ENCODE peak calls at places on chromosome 6, in five cellular contexts. V is naive thymus-derived CD4-positive, alpha-beta T cell; Y is caudate nucleus; M is aorta; K is heart right ventricle. I is an unnamed sample.

GRCh38 chr6:130913119-130913518 is 85.9 kb downstream of the SMLR1 start:
- DNase-seq in V (peak; percentile 8), Y (no peak), M (no peak), K (no peak), I (no peak)

GRCh38 chr6:26322645-26323482 is 42.1 kb upstream of the BTN3A2 start:
- DNase-seq in V (peak; percentile 79), Y (no peak), M (no peak), K (no peak), I (no peak)

GRCh38 chr6:112439416-112439815 is 92.3 kb downstream of the RFPL4B start:
- DNase-seq in V (no peak), Y (no peak), M (no peak), K (no peak), I (no peak)

GRCh38 chr6:92495246-92495645 is 924.1 kb downstream of the EPHA7 start:
- DNase-seq in V (no peak), Y (no peak), M (no peak), K (no peak), I (no peak)

GRCh38 chr6:145815351-145815772 is 767 bp upstream of the FBXO30 start:
- DNase-seq in V (no peak), Y (no peak), M (no peak), K (no peak), I (no peak)

GRCh38 chr6:36118550-36119107 is 11.7 kb upstream of the MAPK13 start:
- DNase-seq in V (no peak), Y (no peak), M (no peak), K (no peak), I (no peak)

GRCh38 chr6:157571269-157571668 is 190.3 kb downstream of the ZDHHC14 start:
- DNase-seq in V (no peak), Y (no peak), M (no peak), K (no peak), I (no peak)

GRCh38 chr6:85544776-85545175 is 48.9 kb downstream of the SNX14 start:
- DNase-seq in V (no peak), Y (no peak), M (no peak), K (no peak), I (no peak)

GRCh38 chr6:90809035-90809434 is 222.2 kb upstream of the MAP3K7 start:
- DNase-seq in V (no peak), Y (no peak), M (no peak), K (no peak), I (no peak)

GRCh38 chr6:74075323-74075722 is 379.3 kb downstream of the CD109 start:
- DNase-seq in V (no peak), Y (no peak), M (peak; percentile 57), K (peak; percentile 11), I (no peak)

GRCh38 chr6:30926644-30927043 is 5.3 kb downstream of the SFTA2 start:
- DNase-seq in V (no peak), Y (no peak), M (no peak), K (no peak), I (no peak)

GRCh38 chr6:160456214-160456546 is 108.0 kb downstream of the SLC22A3 start:
- DNase-seq in V (no peak), Y (no peak), M (no peak), K (no peak), I (no peak)

DNA sequence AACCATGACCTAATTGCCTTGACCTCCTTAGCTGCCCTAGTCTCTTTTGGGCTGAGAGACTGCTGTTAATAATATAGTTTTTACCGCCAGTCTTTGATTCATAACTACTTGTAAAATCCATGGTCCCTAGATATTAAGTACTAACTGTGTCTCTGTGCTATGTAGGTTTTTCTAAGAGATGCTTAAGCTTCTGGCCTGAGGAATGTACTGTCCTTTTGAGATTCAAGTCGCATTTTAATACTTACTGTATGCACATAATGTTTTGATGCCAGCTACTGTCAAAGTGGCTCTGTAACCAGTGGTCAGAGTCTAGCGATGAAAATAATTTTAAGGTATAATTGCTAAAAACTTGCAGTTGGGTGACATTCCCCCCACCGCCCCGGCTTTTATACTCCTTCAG is 2.1 kb downstream of the AKAP12 start:
- DNase-seq in V (no peak), Y (no peak), M (no peak), K (no peak), I (no peak)
- H3K27ac ChIP-seq in V (no peak overlapping the region), Y (no peak overlapping the region), M (no peak overlapping the region), K (no peak overlapping the region), I (no peak overlapping the region)

GRCh38 chr6:82073484-82073883 is 174.1 kb downstream of the IBTK start:
- DNase-seq in V (no peak), Y (no peak), M (no peak), K (no peak), I (no peak)

GRCh38 chr6:82078286-82078908 is 169.1 kb downstream of the IBTK start:
- DNase-seq in V (no peak), Y (no peak), M (no peak), K (no peak), I (no peak)

GRCh38 chr6:82072771-82073170 is 174.8 kb downstream of the IBTK start:
- DNase-seq in V (no peak), Y (no peak), M (no peak), K (no peak), I (no peak)

GRCh38 chr6:82080767-82081166 is 166.8 kb downstream of the IBTK start:
- DNase-seq in V (no peak), Y (no peak), M (no peak), K (no peak), I (no peak)

DNA sequence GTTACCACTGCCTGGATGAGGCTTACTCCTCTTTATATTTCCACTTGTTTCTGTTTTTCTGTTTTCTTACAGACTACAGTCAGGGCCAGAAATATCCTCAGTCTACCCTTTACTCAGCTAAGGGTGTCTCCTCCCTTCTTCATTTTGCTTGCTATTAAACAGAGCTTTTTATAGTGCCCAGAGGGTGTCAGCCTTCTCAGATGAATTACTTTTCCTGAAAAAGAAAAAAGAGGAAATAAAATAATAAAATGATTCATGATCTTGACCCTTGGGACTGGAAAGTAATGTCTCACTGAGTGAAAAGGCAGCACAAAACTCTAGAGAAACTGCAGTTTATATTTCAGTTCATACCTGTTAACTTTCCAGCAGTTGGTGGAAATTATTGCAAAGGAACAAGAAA is 170.7 kb downstream of the IBTK start:
- DNase-seq in V (no peak), Y (no peak), M (no peak), K (no peak), I (no peak)
- H3K27ac ChIP-seq in V (no peak overlapping the region), Y (no peak overlapping the region), M (no peak overlapping the region), K (no peak overlapping the region), I (no peak overlapping the region)

GRCh38 chr6:143743256-143744166 is 65.7 kb downstream of the PHACTR2 start:
- DNase-seq in V (no peak), Y (no peak), M (no peak), K (no peak), I (no peak)
- H3K27ac ChIP-seq in V (no peak overlapping the region), Y (peak overlapping the region; percentile 58), M (peak overlapping the region; percentile 90), K (peak overlapping the region; percentile 56), I (no peak overlapping the region)

DNA sequence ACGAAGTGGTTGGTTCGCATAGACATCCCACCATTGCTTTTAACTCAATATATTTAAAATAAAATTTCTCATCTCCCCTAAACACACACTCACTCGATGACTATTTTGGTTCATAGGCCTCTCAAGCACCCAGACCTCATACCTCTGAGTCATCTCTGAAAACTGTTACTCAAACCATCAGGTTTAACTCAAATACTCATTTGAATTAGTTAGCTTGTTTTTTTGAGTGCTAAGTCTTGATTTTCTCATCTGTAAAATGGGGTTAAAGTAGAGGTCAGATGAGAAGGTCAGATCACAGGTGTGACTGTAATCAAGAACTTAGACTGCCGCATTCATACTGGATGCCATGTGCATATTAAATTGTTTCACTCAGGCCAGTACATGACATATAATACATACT is 243.9 kb upstream of the TENT5A start:
- DNase-seq in V (no peak), Y (no peak), M (no peak), K (no peak), I (no peak)
- H3K27ac ChIP-seq in V (no peak overlapping the region), Y (no peak overlapping the region), M (no peak overlapping the region), K (no peak overlapping the region), I (no peak overlapping the region)

DNA sequence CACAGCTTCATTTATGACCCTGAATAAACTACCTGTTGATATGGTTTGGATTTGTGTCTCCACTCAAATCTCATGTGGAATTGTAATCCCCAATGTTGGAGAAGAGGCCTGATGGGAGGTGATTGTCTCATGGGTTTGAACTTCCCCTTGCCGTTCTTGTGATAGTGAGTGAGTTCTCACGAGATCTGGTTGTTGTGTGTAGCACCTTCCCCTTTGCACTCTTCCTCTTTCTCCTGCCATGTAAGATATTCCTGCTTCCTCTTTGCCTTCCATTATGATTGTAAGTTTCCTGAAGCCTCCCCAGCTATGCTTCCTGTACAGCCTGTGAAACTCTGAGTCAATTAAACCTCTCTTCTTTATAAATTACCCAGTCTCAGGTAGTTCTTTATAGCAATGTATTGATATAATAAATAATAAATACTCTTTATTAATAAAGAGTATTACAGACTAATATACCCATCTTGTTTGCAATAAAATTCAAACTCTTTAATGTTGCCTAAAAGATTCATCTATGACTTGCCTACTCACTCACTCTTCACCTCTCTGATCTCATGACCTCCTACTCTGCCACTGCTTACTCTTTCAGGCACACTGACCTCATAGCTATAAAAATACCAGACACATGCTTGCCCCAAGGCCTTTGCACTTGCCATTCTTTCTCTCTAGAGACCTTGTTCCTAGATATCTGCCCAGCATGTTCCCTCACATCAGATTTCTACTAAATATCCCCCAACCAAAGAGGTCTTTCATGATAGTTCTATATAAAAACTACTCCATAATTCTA is 256.4 kb upstream of the MARCKS start:
- DNase-seq in V (no peak), Y (no peak), M (no peak), K (no peak), I (no peak)
- H3K27ac ChIP-seq in V (no peak overlapping the region), Y (no peak overlapping the region), M (no peak overlapping the region), K (no peak overlapping the region), I (no peak overlapping the region)

DNA sequence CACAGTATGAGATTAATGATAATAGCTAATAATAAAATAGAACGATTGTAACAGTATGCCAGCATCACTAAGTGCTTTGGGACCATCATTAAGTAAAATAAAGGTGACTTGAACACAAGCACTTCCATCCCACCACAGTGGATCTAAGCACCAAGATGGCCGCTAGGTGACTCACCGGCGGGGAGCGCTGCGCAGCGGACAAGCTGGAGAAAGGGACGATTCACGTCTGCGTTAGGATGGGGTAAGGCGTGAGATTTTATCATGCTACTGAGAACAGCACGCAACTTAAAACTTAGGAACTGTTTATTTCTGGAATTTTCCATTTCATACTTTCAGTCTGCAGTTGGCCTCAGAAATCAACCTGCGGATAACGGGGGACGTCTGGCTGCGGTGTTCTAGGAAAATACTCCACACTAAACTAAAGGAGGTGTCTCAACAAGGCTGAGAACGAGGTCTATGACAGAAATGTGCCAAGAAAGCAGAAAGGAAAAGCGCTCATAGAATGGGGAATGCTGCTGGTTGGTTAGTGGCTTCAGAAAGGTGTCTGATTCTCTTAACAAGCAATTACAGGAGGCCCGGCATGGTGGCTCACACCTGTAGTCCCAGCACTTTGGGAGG is 114.5 kb downstream of the GMPR start:
- DNase-seq in V (no peak), Y (no peak), M (no peak), K (no peak), I (no peak)
- H3K27ac ChIP-seq in V (no peak overlapping the region), Y (no peak overlapping the region), M (peak overlapping the region; percentile 44), K (no peak overlapping the region), I (no peak overlapping the region)

I was measured in substantia nigra.